ENCODE peak calls at places on chromosomes 1 and 21, in five cellular contexts. A is A549, B is GM12878, F is K562, R is HepG2. J is an unnamed sample.
A peak's percentile ranks its signal among the peaks of the same experiment; 100 is the strongest.

GRCh38 chr21:15706686-15707085 is 23.1 kb upstream of the USP25 start:
- DNase-seq in A (peak; percentile 19), B (no peak), F (no peak), R (no peak), J (no peak)

GRCh38 chr1:21781971-21782867 is 730 bp downstream of the USP48 start:
- DNase-seq in A (peak; percentile 10), B (peak; percentile 74), F (peak; percentile 41), R (peak; percentile 50), J (peak; percentile 66)

GRCh38 chr1:154342836-154343472 is 17.6 kb downstream of the ATP8B2 start:
- DNase-seq in A (no peak), B (no peak), F (no peak), R (no peak), J (no peak)

GRCh38 chr21:29145354-29145782 is 14.9 kb downstream of the MAP3K7CL start:
- DNase-seq in A (peak; percentile 3), B (no peak), F (no peak), R (peak; percentile 6), J (no peak)

GRCh38 chr1:17156108-17156507 is 36.9 kb upstream of the PADI2 start:
- DNase-seq in A (no peak), B (peak; percentile 36), F (no peak), R (no peak), J (no peak)

GRCh38 chr1:230308039-230308438 is 118.1 kb downstream of the PGBD5 start:
- DNase-seq in A (peak; percentile 75), B (no peak), F (no peak), R (no peak), J (no peak)

GRCh38 chr21:8990326-8991087 is 1530.9 kb upstream of the TPTE start:
- DNase-seq in A (no peak), B (no peak), F (no peak), R (peak; percentile 94), J (peak; percentile 80)

GRCh38 chr1:173453982-173454381 is 23.2 kb upstream of the PRDX6 start:
- DNase-seq in A (no peak), B (no peak), F (no peak), R (no peak), J (no peak)

GRCh38 chr1:31791131-31791858 is 24.5 kb downstream of the SPOCD1 start:
- DNase-seq in A (no peak), B (no peak), F (no peak), R (no peak), J (no peak)

GRCh38 chr1:243501002-243501401 is 245.2 kb downstream of the SDCCAG8 start:
- DNase-seq in A (no peak), B (no peak), F (no peak), R (no peak), J (no peak)

GRCh38 chr1:2583871-2584341 is 2.7 kb upstream of the PRXL2B start:
- DNase-seq in A (no peak), B (no peak), F (no peak), R (no peak), J (peak; percentile 51)

GRCh38 chr1:219027161-219027673 is 146.5 kb upstream of the LYPLAL1 start:
- DNase-seq in A (no peak), B (no peak), F (no peak), R (no peak), J (no peak)

GRCh38 chr1:38117444-38117887 is 70.9 kb upstream of the POU3F1 start:
- DNase-seq in A (no peak), B (no peak), F (no peak), R (no peak), J (no peak)

GRCh38 chr1:42456754-42457089 is 379 bp downstream of the PPCS start:
- DNase-seq in A (peak; percentile 53), B (peak; percentile 26), F (peak; percentile 66), R (peak; percentile 56), J (peak; percentile 72)

GRCh38 chr1:180231506-180232420 is 1.7 kb downstream of the LHX4 start:
- DNase-seq in A (peak; percentile 80), B (no peak), F (no peak), R (no peak), J (peak; percentile 85)

GRCh38 chr1:84855168-84855567 is 37.8 kb downstream of the LPAR3 start:
- DNase-seq in A (no peak), B (no peak), F (no peak), R (no peak), J (no peak)

GRCh38 chr1:183806650-183807049 is 1.7 kb downstream of the RGL1 start:
- DNase-seq in A (no peak), B (no peak), F (no peak), R (no peak), J (peak; percentile 11)

GRCh38 chr1:44239337-44239960 is 26.2 kb downstream of the DMAP1 start:
- DNase-seq in A (no peak), B (no peak), F (peak; percentile 37), R (peak; percentile 48), J (peak; percentile 61)

GRCh38 chr1:162055062-162055461 is 14.4 kb upstream of the NOS1AP start:
- DNase-seq in A (peak; percentile 42), B (no peak), F (no peak), R (peak; percentile 64), J (no peak)

GRCh38 chr1:92822907-92823306 is 8.9 kb upstream of the RPL5 start:
- DNase-seq in A (no peak), B (no peak), F (no peak), R (peak; percentile 89), J (no peak)

GRCh38 chr1:19074902-19075721 is 118.6 kb upstream of the IFFO2 start:
- DNase-seq in A (no peak), B (no peak), F (no peak), R (no peak), J (no peak)

GRCh38 chr1:163107655-163108054 is 38.5 kb downstream of the RGS4 start:
- DNase-seq in A (no peak), B (no peak), F (no peak), R (no peak), J (no peak)

GRCh38 chr1:186155594-186155993 is 219.5 kb downstream of the TPR start:
- DNase-seq in A (peak; percentile 38), B (no peak), F (peak; percentile 30), R (peak; percentile 44), J (peak; percentile 36)

GRCh38 chr1:119873166-119874025 is 22.9 kb downstream of the ADAM30 start:
- DNase-seq in A (no peak), B (no peak), F (no peak), R (no peak), J (no peak)

GRCh38 chr21:29860346-29860745 is 79.5 kb downstream of the GRIK1 start:
- DNase-seq in A (no peak), B (no peak), F (no peak), R (no peak), J (no peak)

GRCh38 chr1:99677416-99677815 is 31.5 kb downstream of the PALMD start:
- DNase-seq in A (no peak), B (no peak), F (no peak), R (no peak), J (peak; percentile 57)

GRCh38 chr1:203559523-203559922 is 65.6 kb downstream of the OPTC start:
- DNase-seq in A (no peak), B (no peak), F (no peak), R (no peak), J (no peak)

GRCh38 chr1:20124451-20125057 is 5.2 kb upstream of the PLA2G2D start:
- DNase-seq in A (peak; percentile 44), B (no peak), F (peak; percentile 67), R (no peak), J (no peak)
- TF ChIP-seq JUNB in A (no peak), B (peak; percentile 53), F (no peak), R (no peak), J (no peak)

DNA sequence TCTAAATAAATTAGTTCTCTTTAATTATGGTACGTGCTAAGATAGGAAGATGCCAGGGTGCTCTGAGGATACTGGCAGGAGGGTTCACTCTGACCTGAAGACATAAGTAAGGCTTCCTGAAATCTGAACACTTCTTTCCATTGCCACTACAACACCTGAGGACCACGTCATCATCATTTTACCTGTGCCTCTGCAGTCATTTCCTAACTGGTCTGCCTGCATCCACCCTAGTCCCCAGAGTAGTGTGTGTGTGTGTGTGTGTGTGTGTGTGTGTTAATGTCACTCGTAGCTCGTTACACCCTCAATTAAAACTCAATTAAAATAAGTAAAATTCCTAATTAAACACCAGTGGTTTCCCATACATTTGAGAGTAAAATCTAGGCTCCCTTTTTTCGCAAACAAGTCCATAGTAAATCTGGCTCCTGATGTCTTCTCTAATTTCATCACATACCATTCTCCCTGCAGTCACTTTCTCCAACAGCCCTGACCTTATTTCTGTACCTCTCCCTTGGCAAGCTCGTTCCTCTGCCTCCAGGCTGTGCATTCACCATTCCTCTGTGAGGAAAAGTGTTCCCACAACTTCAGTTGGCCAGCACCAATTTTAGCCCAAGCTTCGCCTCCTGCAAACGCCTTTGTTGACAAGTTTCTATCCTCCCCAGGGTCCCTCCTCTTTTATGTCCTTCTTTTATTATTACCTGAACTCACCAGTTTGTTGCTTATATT is 8.7 kb downstream of the IL12RB2 start:
- DNase-seq in A (no peak), B (no peak), F (no peak), R (no peak), J (no peak)
- TF ChIP-seq JUNB in A (no peak), B (no peak), F (no peak), R (no peak), J (no peak)

DNA sequence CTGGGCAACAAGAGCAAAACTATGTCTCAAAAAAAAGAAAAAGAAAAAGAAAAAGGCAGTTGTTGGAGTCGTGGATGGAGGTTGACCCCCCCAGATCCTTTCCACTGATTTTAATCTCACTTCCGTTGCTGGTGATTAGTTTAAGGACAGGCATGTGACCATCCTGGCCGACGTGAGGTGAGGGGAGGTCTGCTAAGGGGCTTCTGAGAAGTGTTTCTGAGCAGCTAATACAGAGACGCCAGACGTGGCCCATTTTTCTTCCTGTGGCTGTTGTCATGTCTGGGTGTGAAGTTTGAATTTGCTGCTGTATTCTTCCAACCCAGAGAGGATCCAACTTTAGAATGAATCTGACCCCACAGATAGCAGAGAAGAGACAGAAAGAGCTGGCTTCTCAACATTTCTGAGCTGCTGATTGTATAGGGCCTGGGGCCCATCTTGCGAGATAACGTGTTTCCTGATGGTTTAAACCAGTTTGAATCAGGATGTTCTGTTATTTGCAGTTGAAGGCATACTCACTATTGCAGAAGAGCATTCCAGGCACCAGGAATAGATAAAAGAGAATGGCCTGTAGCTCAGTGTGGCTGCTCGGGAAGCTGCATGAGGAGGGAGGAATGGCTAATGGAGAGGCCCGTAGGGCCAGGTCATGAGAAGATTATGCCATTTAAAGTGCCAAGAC is 22.8 kb upstream of the SSBP3 start:
- DNase-seq in A (no peak), B (no peak), F (peak; percentile 20), R (no peak), J (no peak)
- TF ChIP-seq JUNB in A (no peak), B (no peak), F (no peak), R (no peak), J (no peak)

GRCh38 chr1:39574646-39575045 is 1.9 kb downstream of the PABPC4 start:
- DNase-seq in A (no peak), B (no peak), F (no peak), R (peak; percentile 18), J (no peak)
- TF ChIP-seq JUNB in A (no peak), B (no peak), F (no peak), R (no peak), J (no peak)